ENCODE peak calls at places on chromosomes 11 and 22, in nine cellular contexts. D is tibial nerve, I is sigmoid colon, V is heart left ventricle, L is A549, J is IMR-90, G is gastrocnemius medialis, X is stomach, E is ovary. C is an unnamed sample.

GRCh38 chr11:76008474-76008873 is 193.5 kb downstream of the UVRAG start:
- DNase-seq in E (no peak), J (peak), V (no peak), X (no peak), D (no peak), I (no peak), G (no peak), L (no peak), C (no peak)

GRCh38 chr11:46332568-46333128 is 14.6 kb upstream of the DGKZ start:
- DNase-seq in V (no peak), E (no peak), J (no peak), I (no peak), L (no peak), X (no peak), D (no peak), G (no peak), C (no peak)

GRCh38 chr22:24423519-24424000 is 3.8 kb upstream of the ADORA2A start:
- DNase-seq in X (peak), E (peak), L (peak), J (no peak), V (peak), G (no peak), D (no peak), I (peak), C (no peak)

GRCh38 chr11:92340839-92341238 is 116.2 kb downstream of the FAT3 start:
- DNase-seq in L (no peak), I (no peak), J (peak), D (no peak), E (no peak), X (no peak), G (no peak), V (no peak), C (no peak)

GRCh38 chr11:128713595-128713994 is 19.7 kb downstream of the FLI1 start:
- DNase-seq in L (no peak), I (no peak), G (no peak), X (no peak), J (no peak), E (no peak), V (no peak), D (no peak), C (no peak)

GRCh38 chr11:76863196-76863777 is 2.6 kb downstream of the ACER3 start:
- DNase-seq in V (no peak), I (no peak), E (no peak), D (no peak), J (no peak), G (peak), L (no peak), X (no peak), C (no peak)

GRCh38 chr22:38921126-38921525 is 36.3 kb upstream of the APOBEC3A start:
- DNase-seq in I (no peak), X (peak), E (no peak), D (no peak), G (no peak), J (no peak), V (no peak), L (no peak), C (no peak)

GRCh38 chr22:42685941-42686666 is 34.6 kb downstream of the A4GALT start:
- DNase-seq in E (peak), I (peak), V (peak), J (no peak), L (peak), X (peak), G (peak), D (no peak), C (no peak)

GRCh38 chr11:86931965-86932332 is 23.2 kb downstream of the FZD4 start:
- DNase-seq in V (no peak), J (peak), X (no peak), G (no peak), D (no peak), L (peak), I (no peak), E (no peak), C (no peak)

GRCh38 chr11:130198964-130199363 is 39.4 kb downstream of the ST14 start:
- DNase-seq in G (no peak), D (no peak), I (no peak), V (no peak), L (no peak), J (no peak), E (no peak), X (no peak), C (no peak)

GRCh38 chr11:33256808-33257159 is 397 bp upstream of the HIPK3 start:
- DNase-seq in I (no peak), V (no peak), L (no peak), G (no peak), X (no peak), E (no peak), D (no peak), J (no peak), C (no peak)

GRCh38 chr11:10858505-10859360 is 880 bp upstream of the ZBED5 start:
- DNase-seq in G (peak), E (no peak), V (peak), J (peak), L (no peak), X (peak), D (peak), I (peak), C (no peak)

GRCh38 chr22:37043828-37044538 is 7.6 kb upstream of the KCTD17 start:
- DNase-seq in G (peak), E (peak), L (peak), I (no peak), J (peak), D (peak), X (peak), V (peak), C (no peak)

GRCh38 chr11:76107946-76108345 is 98.4 kb downstream of the WNT11 start:
- DNase-seq in D (no peak), V (no peak), X (no peak), G (no peak), J (no peak), L (no peak), I (no peak), E (no peak), C (no peak)

GRCh38 chr11:6850526-6850925 is 5.0 kb downstream of the OR10A5 start:
- DNase-seq in I (no peak), V (no peak), E (no peak), G (no peak), L (no peak), X (no peak), D (no peak), J (no peak), C (no peak)

GRCh38 chr11:116310215-116310614 is 462.6 kb downstream of the BUD13 start:
- DNase-seq in V (no peak), I (no peak), E (no peak), G (no peak), L (no peak), X (no peak), J (peak), D (no peak), C (no peak)

GRCh38 chr11:128469220-128469619 is 118.1 kb downstream of the ETS1 start:
- DNase-seq in J (no peak), D (no peak), L (no peak), V (no peak), I (no peak), E (no peak), X (no peak), G (no peak), C (no peak)

GRCh38 chr11:76371170-76371569 is 9.8 kb downstream of the THAP12 start:
- DNase-seq in E (no peak), D (no peak), V (no peak), J (peak), X (no peak), G (no peak), L (peak), I (no peak), C (no peak)

GRCh38 chr22:42621505-42622002 is 6.9 kb upstream of the POLDIP3 start:
- DNase-seq in L (peak), D (peak), G (peak), E (peak), I (no peak), X (peak), V (peak), J (peak), C (peak)

GRCh38 chr11:121281609-121282164 is 10.9 kb upstream of the SC5D start:
- DNase-seq in D (no peak), I (no peak), E (no peak), X (no peak), J (no peak), V (no peak), L (no peak), G (no peak), C (no peak)

GRCh38 chr11:87445002-87445401 is 407.3 kb downstream of the TMEM135 start:
- DNase-seq in X (no peak), E (no peak), V (no peak), D (no peak), I (no peak), G (no peak), L (no peak), J (peak), C (no peak)

GRCh38 chr11:40037005-40037404 is 1422.4 kb downstream of the LRRC4C start:
- DNase-seq in L (no peak), V (no peak), G (no peak), E (no peak), I (no peak), J (no peak), X (peak), D (no peak), C (no peak)

GRCh38 chr22:31348766-31349165 is 2.6 kb upstream of the PATZ1 start:
- DNase-seq in L (no peak), J (no peak), I (no peak), X (no peak), G (no peak), E (no peak), D (no peak), V (no peak), C (no peak)

GRCh38 chr11:65899356-65900124 is 648 bp downstream of the FOSL1 start:
- DNase-seq in G (no peak), E (peak), I (peak), V (peak), D (no peak), L (peak), X (peak), J (peak), C (peak)

GRCh38 chr22:46070722-46071450 is 79.4 kb upstream of the PPARA start:
- DNase-seq in I (peak), D (no peak), X (peak), E (peak), G (peak), J (peak), V (peak), L (no peak), C (no peak)

GRCh38 chr11:6323291-6323905 is 3.1 kb upstream of the CAVIN3 start:
- DNase-seq in G (no peak), X (peak), E (no peak), J (no peak), D (no peak), I (no peak), L (no peak), V (no peak), C (no peak)

GRCh38 chr22:41021655-41022454 is 70.5 kb upstream of the EP300 start:
- DNase-seq in X (peak), I (peak), V (peak), J (peak), G (peak), L (peak), D (peak), E (peak), C (peak)

DNA sequence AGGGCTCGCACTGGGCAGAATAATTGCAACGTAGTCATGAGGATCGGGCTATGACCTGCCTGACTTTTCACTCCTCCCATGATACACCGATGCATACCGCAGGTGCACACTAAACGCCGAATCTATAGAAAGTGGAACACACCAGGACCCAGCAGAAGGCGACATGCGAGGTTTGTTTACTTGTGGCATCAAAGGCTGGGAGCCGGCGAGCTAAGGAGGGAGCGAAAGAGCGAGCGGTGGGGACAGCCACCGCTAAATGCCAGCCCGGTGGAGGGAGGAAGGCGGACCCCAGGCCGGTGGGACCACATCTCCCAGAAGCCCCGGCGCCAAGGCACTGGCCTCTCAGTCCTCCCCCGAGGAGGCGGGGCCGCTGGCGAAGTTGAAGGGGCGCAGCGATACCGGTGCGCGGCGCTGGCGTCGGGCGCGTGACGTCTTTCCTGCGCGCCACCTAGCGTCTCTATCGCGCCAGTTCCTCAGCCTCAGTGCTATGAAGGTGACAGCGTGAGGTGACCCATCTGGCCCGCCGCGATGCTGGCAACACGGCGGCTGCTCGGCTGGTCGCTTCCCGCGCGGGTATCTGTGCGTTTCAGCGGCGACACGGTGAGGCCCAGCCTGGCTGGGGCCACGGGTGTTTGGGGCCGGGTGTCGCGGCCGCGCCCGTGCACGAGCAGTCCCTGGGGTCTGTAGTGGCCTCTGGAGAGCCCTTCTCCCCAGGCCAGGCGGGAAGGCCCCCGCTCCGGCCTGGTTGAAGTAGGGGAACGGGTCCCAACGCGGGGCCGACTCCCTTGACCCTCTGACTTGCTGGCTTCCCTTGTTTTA is at the start of gene NDUFV1:
- DNase-seq in V (peak), X (peak), D (peak), J (peak), G (peak), E (peak), I (peak), L (peak), C (peak)
- TF ChIP-seq POLR2A in V (peak), X (no peak), D (peak), J (peak), G (peak), E (peak), I (peak), L (peak), C (no peak)

GRCh38 chr11:63916837-63917684 is at the start of gene RCOR2:
- DNase-seq in V (peak), D (peak), I (peak), E (peak), L (peak), X (peak), J (peak), G (peak), C (no peak)

GRCh38 chr11:63919267-63920125 is 2.5 kb upstream of the RCOR2 start:
- DNase-seq in J (no peak), L (no peak), V (peak), E (peak), D (no peak), G (no peak), X (peak), I (no peak), C (no peak)

GRCh38 chr11:63920126-63920869 is 3.3 kb upstream of the RCOR2 start:
- DNase-seq in I (peak), V (peak), L (no peak), X (peak), J (no peak), D (no peak), E (peak), G (peak), C (no peak)

GRCh38 chr11:63917685-63918523 is 940 bp upstream of the RCOR2 start:
- DNase-seq in J (no peak), X (peak), I (peak), L (peak), V (peak), D (no peak), E (peak), G (peak), C (no peak)

DNA sequence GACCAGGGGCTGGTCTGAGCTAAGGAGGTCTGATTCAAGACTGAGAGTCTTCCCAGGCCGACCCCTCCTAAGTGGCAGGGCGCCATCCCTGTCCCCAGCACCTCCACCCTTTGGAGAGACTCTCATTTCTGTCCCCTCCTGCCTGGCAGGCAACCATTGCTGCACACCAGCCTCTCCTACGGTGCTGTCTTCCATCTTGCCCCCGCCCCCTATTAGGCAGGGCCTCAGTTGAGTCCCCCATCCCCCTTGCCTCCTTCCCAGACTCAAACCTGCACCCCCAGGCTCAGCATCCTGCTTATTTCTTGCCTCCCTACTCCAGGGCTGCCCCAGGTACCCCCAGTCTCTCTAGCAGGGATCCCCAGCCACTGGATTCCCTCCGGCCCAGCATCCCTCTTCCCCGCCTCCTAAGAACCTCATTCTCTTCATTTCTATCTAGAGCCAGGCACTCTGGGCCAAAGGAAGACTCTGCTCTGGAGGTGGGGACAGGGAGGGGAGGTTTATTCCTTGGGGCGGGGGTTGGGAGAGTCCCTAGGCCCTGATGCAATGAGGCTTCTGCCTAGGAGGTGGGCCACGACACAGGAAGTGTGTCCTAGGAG is 1.7 kb upstream of the RCOR2 start:
- DNase-seq in J (no peak), I (no peak), L (no peak), X (no peak), V (no peak), E (no peak), D (no peak), G (no peak), C (no peak)
- H3K4me3 ChIP-seq in J (no peak), I (peak), L (no peak), X (peak), V (peak), E (no peak), D (peak), G (peak), C (peak)

DNA sequence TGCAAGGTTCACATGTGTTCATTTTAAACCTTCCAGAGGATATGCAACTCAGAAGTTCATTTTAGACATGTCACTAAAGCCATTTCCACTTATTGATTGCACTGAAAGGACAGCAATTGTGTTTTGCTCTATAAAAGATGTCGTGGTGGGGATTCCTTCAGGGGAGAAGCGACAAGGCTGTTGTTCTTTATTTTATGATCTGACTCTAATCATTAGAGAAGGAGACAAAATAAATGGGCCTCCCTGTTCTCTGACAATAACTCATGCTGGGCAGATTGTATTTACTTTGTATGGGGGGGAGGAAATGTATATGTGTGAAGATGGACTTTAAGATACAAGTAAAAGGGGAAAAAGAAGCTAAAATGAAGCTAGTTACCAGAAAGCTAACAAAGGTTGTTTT is 370.1 kb upstream of the ARHGAP42 start:
- DNase-seq in G (no peak), X (no peak), V (no peak), E (no peak), D (no peak), L (no peak), J (no peak), I (no peak), C (no peak)
- TF ChIP-seq POLR2A in G (no peak), X (no peak), V (no peak), E (no peak), D (no peak), L (no peak), J (no peak), I (no peak), C (no peak)

DNA sequence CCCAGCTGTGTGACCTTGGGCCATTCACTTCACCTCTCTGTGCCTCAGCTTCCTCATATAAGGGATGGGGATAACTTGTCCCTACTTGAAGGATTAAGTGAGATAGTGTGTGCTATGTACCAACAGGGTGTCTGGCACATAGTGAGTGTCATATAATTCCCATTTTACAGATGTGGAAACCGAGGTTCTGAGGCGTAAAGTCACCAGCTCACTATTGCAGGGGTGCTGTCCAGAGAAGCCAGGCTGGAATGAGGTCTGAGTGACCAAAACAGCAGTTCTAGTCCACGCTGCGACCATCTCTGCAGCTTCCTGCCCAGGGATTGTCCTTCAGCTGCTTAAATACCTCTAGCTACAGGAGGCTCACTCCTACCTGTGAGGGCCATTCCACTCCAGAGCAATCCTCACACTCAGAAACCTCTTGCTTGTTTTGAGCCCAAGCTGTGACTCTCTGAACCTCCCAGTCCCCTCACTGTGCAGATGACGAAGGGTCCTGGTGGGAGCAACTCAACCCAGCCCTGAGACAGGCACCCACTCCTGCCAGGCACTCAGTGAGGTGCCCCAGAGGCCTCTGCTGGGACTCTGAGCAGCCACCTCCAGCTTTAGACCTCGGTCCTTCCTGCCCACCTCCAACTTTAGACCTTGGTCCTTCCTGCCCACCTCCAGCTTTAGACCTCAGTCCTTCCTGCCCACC is 5.8 kb downstream of the MB start:
- DNase-seq in E (no peak), D (no peak), J (no peak), L (no peak), V (no peak), G (no peak), X (no peak), I (no peak), C (no peak)
- H3K4me3 ChIP-seq in E (no peak), D (no peak), J (no peak), L (no peak), V (peak), G (peak), X (no peak), I (no peak), C (no peak)

GRCh38 chr11:123054301-123055065 is 7.5 kb downstream of the HSPA8 start:
- DNase-seq in V (no peak), G (no peak), D (peak), E (no peak), I (no peak), X (no peak), J (peak), L (peak), C (no peak)
- TF ChIP-seq POLR2A in V (no peak), G (no peak), D (no peak), E (no peak), I (no peak), X (no peak), J (peak), L (no peak), C (no peak)

GRCh38 chr11:2821891-2822290 is 63.7 kb downstream of the CDKN1C start:
- DNase-seq in V (no peak), E (no peak), J (no peak), X (no peak), L (no peak), D (no peak), G (no peak), I (no peak), C (no peak)
- H3K4me3 ChIP-seq in V (no peak), E (no peak), J (no peak), X (no peak), L (no peak), D (no peak), G (no peak), I (no peak), C (no peak)

DNA sequence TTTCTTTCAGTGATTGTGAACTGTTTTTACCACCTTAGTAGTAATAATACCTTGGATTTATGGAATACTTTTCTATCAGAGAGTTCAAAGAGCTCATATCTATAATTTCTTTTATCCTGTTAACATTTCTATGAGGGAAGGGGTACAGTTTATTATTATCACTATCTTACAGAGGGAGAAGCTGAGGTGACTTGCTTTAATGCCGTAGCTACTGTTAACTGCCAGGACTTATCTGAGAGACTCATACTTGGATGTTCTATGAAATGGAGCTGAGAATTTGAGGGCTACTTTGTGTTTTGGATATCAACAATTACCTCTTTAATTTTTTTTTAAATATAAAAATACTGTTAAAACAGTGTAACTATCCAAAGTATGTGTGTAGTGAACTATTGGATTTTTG is 3.3 kb downstream of the REXO2 start:
- DNase-seq in D (no peak), J (no peak), E (no peak), L (no peak), X (no peak), I (no peak), V (no peak), G (no peak), C (no peak)
- TF ChIP-seq POLR2A in D (no peak), J (no peak), E (no peak), L (no peak), X (no peak), I (no peak), V (no peak), G (no peak), C (no peak)